ENCODE peak calls at places on chromosomes 1 and 21, in seven cellular contexts. R is kidney, M is cardiac fibroblast, J is aorta, B is lower lobe of right lung, O is GM23338, C is IMR-90. Q is an unnamed sample.
A peak's percentile ranks its signal among the peaks of the same experiment; 100 is the strongest.

GRCh38 chr1:22288593-22289241 is 145.8 kb upstream of the WNT4 start:
- DNase-seq in B (no peak), J (no peak), R (no peak), O (no peak), C (no peak), M (no peak), Q (no peak)

GRCh38 chr1:219177363-219177762 is 3.7 kb downstream of the LYPLAL1 start:
- DNase-seq in R (no peak), J (no peak), O (no peak), C (no peak), B (no peak), M (no peak), Q (no peak)

GRCh38 chr1:68011786-68012375 is 38.5 kb downstream of the DIRAS3 start:
- DNase-seq in M (peak; percentile 9), B (no peak), C (peak; percentile 18), R (no peak), O (no peak), J (no peak), Q (no peak)

GRCh38 chr1:175774921-175775320 is 31.5 kb upstream of the TNR start:
- DNase-seq in C (no peak), R (no peak), B (no peak), J (no peak), O (peak; percentile 13), M (no peak), Q (no peak)

GRCh38 chr1:70486676-70487470 is 75.8 kb downstream of the CTH start:
- DNase-seq in C (peak; percentile 92), M (peak; percentile 83), J (no peak), B (no peak), R (no peak), O (no peak), Q (peak; percentile 21)

GRCh38 chr1:47184090-47184735 is 5.6 kb downstream of the PDZK1IP1 start:
- DNase-seq in O (peak; percentile 17), C (no peak), B (no peak), J (no peak), R (no peak), M (no peak), Q (no peak)

GRCh38 chr1:17400725-17401341 is 28.8 kb downstream of the PADI6 start:
- DNase-seq in O (no peak), R (no peak), B (no peak), C (no peak), J (no peak), M (no peak), Q (no peak)

GRCh38 chr1:67647036-67647798 is 37.8 kb upstream of the GADD45A start:
- DNase-seq in M (peak; percentile 31), R (no peak), O (no peak), C (no peak), B (no peak), J (no peak), Q (no peak)

GRCh38 chr21:45868086-45868485 is 113.5 kb upstream of the COL6A1 start:
- DNase-seq in O (no peak), J (no peak), B (peak; percentile 37), C (no peak), R (no peak), M (no peak), Q (peak; percentile 30)

GRCh38 chr1:234065794-234066447 is 161.4 kb downstream of the SLC35F3 start:
- DNase-seq in R (peak; percentile 90), J (peak; percentile 77), C (peak; percentile 47), O (peak; percentile 90), M (peak; percentile 61), B (peak; percentile 88), Q (peak; percentile 50)

GRCh38 chr21:40176732-40177131 is 309.5 kb downstream of the PCP4 start:
- DNase-seq in O (no peak), C (no peak), B (no peak), J (no peak), M (no peak), R (no peak), Q (no peak)

GRCh38 chr1:82373710-82374109 is 573.0 kb downstream of the ADGRL2 start:
- DNase-seq in C (no peak), O (no peak), J (no peak), M (no peak), B (no peak), R (no peak), Q (no peak)

GRCh38 chr1:82377201-82377884 is 576.6 kb downstream of the ADGRL2 start:
- DNase-seq in C (no peak), J (no peak), O (peak; percentile 29), B (no peak), M (peak; percentile 64), R (no peak), Q (no peak)

GRCh38 chr1:82366694-82367093 is 566.0 kb downstream of the ADGRL2 start:
- DNase-seq in B (no peak), M (no peak), C (no peak), O (no peak), J (no peak), R (no peak), Q (no peak)

GRCh38 chr1:82367456-82367855 is 566.7 kb downstream of the ADGRL2 start:
- DNase-seq in M (no peak), O (no peak), R (no peak), C (no peak), B (no peak), J (no peak), Q (no peak)

GRCh38 chr1:82371844-82372498 is 571.2 kb downstream of the ADGRL2 start:
- DNase-seq in C (no peak), O (no peak), J (no peak), R (no peak), B (no peak), M (peak; percentile 35), Q (no peak)
- H3K4me3 ChIP-seq in C (no peak overlapping the region), O (no peak overlapping the region), J (no peak overlapping the region), R (no peak overlapping the region), B (no peak overlapping the region), M (no peak overlapping the region), Q (no peak overlapping the region)

DNA sequence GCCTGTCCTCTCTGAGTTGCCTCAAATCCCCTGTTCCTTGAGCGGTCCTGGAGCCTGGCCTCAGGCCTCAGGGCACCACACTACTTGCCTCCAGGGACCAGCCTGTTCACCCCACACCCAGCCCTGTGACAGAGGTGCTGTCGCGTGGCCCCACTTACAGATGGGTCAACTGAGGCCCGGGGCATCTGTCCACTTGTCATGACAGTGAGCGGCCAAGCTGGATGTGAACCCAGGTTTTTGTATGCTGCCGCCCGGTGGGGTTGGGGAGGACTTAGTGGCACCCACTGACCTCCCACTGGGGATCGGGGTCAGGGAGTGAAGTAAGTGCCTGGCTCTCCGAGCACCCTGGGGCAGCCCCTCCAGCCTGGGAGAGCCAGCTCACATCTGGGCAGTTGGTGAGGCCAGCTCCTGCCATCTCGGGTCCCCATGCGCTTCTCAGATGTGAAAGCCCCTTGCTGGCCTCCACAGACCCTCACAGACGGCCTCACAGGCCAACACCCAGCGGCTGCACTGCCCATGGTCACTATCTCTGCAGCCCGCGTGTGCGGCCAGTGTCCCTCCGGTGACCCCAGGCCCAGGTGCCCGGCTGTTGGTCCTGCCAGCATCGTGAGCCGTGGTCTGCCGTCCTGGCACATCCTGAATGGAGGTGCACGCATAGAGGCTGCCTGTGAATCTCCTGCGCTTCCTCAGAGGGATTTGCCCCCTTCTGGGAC is 9.3 kb upstream of the FAAP20 start:
- DNase-seq in R (peak; percentile 91), B (no peak), M (no peak), O (no peak), C (no peak), J (peak; percentile 71), Q (no peak)
- H3K4me3 ChIP-seq in R (peak overlapping the region; percentile 48), B (peak overlapping the region; percentile 55), M (peak overlapping the region; percentile 59), O (peak overlapping the region; percentile 70), C (peak overlapping the region; percentile 67), J (no peak overlapping the region), Q (peak overlapping the region; percentile 69)

GRCh38 chr1:230425252-230426061 is 675 bp downstream of the PGBD5 start:
- DNase-seq in J (peak; percentile 52), O (peak; percentile 38), M (no peak), C (no peak), R (no peak), B (peak; percentile 51), Q (no peak)
- H3K4me3 ChIP-seq in J (peak overlapping the region; percentile 57), O (peak overlapping the region; percentile 68), M (no peak overlapping the region), C (peak overlapping the region; percentile 39), R (no peak overlapping the region), B (peak overlapping the region; percentile 41), Q (peak overlapping the region; percentile 59)

GRCh38 chr1:165632491-165632890 is 1.5 kb downstream of the MGST3 start:
- DNase-seq in R (no peak), O (no peak), M (peak; percentile 9), B (no peak), J (no peak), C (peak; percentile 4), Q (no peak)

GRCh38 chr1:165634154-165634921 is 3.3 kb downstream of the MGST3 start:
- DNase-seq in M (no peak), J (no peak), B (no peak), R (no peak), O (peak; percentile 37), C (no peak), Q (no peak)

GRCh38 chr1:165632152-165632469 is 1.1 kb downstream of the MGST3 start:
- DNase-seq in R (no peak), J (no peak), B (no peak), C (no peak), O (peak; percentile 60), M (no peak), Q (no peak)

GRCh38 chr1:165635329-165635728 is 4.3 kb downstream of the MGST3 start:
- DNase-seq in J (no peak), M (no peak), B (no peak), O (no peak), C (peak; percentile 8), R (no peak), Q (no peak)

DNA sequence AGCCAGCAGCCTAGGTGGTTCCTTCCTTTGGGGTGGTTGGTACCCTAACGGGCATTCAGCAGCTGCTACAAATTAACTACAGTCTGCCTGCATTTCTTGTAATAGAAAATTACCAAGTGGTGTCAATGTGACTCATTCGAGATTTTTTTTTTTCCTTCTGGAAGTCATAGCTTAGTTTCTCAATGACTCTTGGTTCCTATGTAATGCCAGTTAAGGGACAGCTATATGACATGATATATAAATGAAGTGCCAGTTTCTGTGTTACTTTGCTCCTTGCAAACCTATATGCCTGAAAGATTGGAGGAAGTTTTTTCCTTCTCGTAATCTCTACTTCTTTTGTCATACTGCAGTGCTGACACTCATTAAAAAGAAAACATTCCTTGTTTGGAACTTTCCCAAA is 2.6 kb downstream of the MGST3 start:
- DNase-seq in O (no peak), B (no peak), J (no peak), R (no peak), M (peak; percentile 44), C (peak; percentile 27), Q (no peak)
- H3K4me3 ChIP-seq in O (no peak overlapping the region), B (peak overlapping the region; percentile 95), J (no peak overlapping the region), R (peak overlapping the region; percentile 31), M (no peak overlapping the region), C (no peak overlapping the region), Q (peak overlapping the region; percentile 95)

DNA sequence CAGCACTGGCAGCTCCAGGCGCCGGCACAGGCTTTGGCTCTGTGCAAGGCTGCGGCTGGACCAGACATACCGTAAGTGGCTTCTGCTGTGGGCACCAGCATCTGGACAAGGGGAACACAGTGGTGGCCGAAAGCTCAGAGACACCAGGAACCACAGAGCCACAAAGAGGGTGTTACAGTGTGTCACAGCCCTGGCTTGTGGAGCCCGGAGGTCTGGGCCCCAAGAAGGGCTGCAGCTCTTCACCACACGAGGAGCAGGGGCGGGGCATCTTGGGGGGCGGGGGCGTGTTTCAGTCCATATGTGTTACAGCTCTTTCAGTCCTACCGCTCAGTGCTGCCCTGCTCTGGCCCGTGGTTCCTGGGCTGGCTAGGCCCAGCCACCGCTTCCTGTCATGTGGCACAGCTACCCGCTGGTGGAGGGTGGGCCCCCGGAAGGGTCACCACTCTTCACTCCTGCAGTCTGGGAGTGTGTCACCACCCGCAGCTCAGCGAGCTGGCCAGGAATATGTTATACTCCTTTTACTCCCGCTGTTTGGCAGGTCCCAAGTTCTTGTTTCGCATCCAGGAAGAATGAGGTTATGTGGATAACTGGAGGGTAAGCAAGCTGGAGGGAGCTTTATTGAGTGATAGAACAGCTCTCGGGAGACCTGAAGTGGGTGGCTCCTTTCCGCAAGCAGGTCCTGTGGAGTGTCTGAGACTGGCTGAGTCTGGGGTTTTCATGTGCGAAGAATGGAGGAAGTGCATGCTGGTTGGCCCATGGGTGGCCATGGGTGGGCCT is 3.3 kb upstream of the LSM10 start:
- DNase-seq in C (peak; percentile 18), R (peak; percentile 92), M (peak; percentile 66), J (peak; percentile 94), B (peak; percentile 92), O (peak; percentile 87), Q (peak; percentile 85)
- H3K4me3 ChIP-seq in C (no peak overlapping the region), R (peak overlapping the region; percentile 34), M (peak overlapping the region; percentile 27), J (no peak overlapping the region), B (peak overlapping the region; percentile 51), O (peak overlapping the region; percentile 31), Q (peak overlapping the region; percentile 47)

Q was measured in psoas muscle.